ENCODE peak calls at places on chromosomes 1 and 21, in six cellular contexts. N is mammary epithelial cell, H is tibial nerve, I is psoas muscle, G is ovary, U is lower lobe of right lung. P is an unnamed sample. For H3K4me1, the result is how much of the 10 kb centered on the place peaks cover.

GRCh38 chr1:8816831-8817412 is 518 bp downstream of the RERE start:
- DNase-seq in N (peak), H (no peak), I (peak), G (peak), U (peak), P (peak)

GRCh38 chr1:6348511-6349191 is 44.9 kb downstream of the ACOT7 start:
- DNase-seq in N (peak), H (no peak), I (peak), G (no peak), U (no peak), P (peak)

GRCh38 chr1:207032528-207033017 is at the start of gene C1orf116:
- DNase-seq in N (peak), H (no peak), I (no peak), G (no peak), U (peak), P (peak)

GRCh38 chr1:9086060-9086459 is 16.6 kb upstream of the SLC2A5 start:
- DNase-seq in N (no peak), H (no peak), I (no peak), G (peak), U (no peak), P (no peak)

GRCh38 chr21:15362458-15362857 is 297.7 kb upstream of the NRIP1 start:
- DNase-seq in N (no peak), H (no peak), I (no peak), G (no peak), U (no peak), P (no peak)

GRCh38 chr1:218211241-218211640 is 73.9 kb upstream of the RRP15 start:
- DNase-seq in N (peak), H (no peak), I (no peak), G (no peak), U (no peak), P (no peak)

GRCh38 chr1:145708063-145708462 is 895 bp upstream of the PDZK1 start:
- DNase-seq in N (peak), H (no peak), I (no peak), G (no peak), U (no peak), P (peak)

GRCh38 chr1:47650205-47650604 is 212.4 kb downstream of the FOXD2 start:
- DNase-seq in N (peak), H (no peak), I (no peak), G (no peak), U (peak), P (no peak)

GRCh38 chr1:171611306-171611705 is 10.7 kb upstream of the MYOCOS start:
- DNase-seq in N (peak), H (no peak), I (no peak), G (no peak), U (no peak), P (no peak)

GRCh38 chr1:165896277-165896676 is 68.9 kb downstream of the UCK2 start:
- DNase-seq in N (peak), H (no peak), I (peak), G (no peak), U (no peak), P (no peak)

GRCh38 chr1:169886931-169887330 is 6.8 kb downstream of the SCYL3 start:
- DNase-seq in N (no peak), H (no peak), I (no peak), G (no peak), U (no peak), P (no peak)

GRCh38 chr1:182670032-182670431 is 14.4 kb downstream of the RGS8 start:
- DNase-seq in N (no peak), H (no peak), I (no peak), G (no peak), U (no peak), P (no peak)

GRCh38 chr1:204826970-204827369 is 43.7 kb upstream of the NFASC start:
- DNase-seq in N (no peak), H (no peak), I (no peak), G (no peak), U (no peak), P (peak)

GRCh38 chr21:42767561-42767835 is 111.8 kb downstream of the WDR4 start:
- DNase-seq in N (no peak), H (no peak), I (no peak), G (no peak), U (peak), P (no peak)

GRCh38 chr1:63662056-63662836 is 69.0 kb downstream of the PGM1 start:
- DNase-seq in N (peak), H (no peak), I (peak), G (no peak), U (no peak), P (no peak)

GRCh38 chr1:115266729-115267421 is 71.2 kb downstream of the NGF start:
- DNase-seq in N (peak), H (no peak), I (no peak), G (no peak), U (no peak), P (no peak)

GRCh38 chr1:41486053-41486891 is 1.8 kb upstream of the EDN2 start:
- DNase-seq in N (no peak), H (no peak), I (peak), G (no peak), U (peak), P (peak)

GRCh38 chr1:175433586-175434267 is 241.2 kb upstream of the KIAA0040 start:
- DNase-seq in N (no peak), H (no peak), I (no peak), G (no peak), U (no peak), P (no peak)

GRCh38 chr1:231606712-231607111 is 19.9 kb upstream of the DISC1 start:
- DNase-seq in N (peak), H (no peak), I (no peak), G (no peak), U (no peak), P (no peak)

GRCh38 chr1:226135059-226135651 is 51.4 kb downstream of the ACBD3 start:
- DNase-seq in N (no peak), H (no peak), I (no peak), G (no peak), U (peak), P (no peak)

GRCh38 chr21:45514311-45515021 is 27.8 kb downstream of the SLC19A1 start:
- DNase-seq in N (no peak), H (no peak), I (peak), G (peak), U (peak), P (no peak)

GRCh38 chr1:201535046-201535777 is 3.7 kb upstream of the NAV1 start:
- DNase-seq in N (peak), H (no peak), I (no peak), G (no peak), U (no peak), P (no peak)

GRCh38 chr1:53328490-53329182 is 766 bp upstream of the LRP8 start:
- DNase-seq in N (no peak), H (no peak), I (peak), G (no peak), U (peak), P (peak)

GRCh38 chr21:42857216-42857615 is 22.1 kb downstream of the WDR4 start:
- DNase-seq in N (no peak), H (no peak), I (no peak), G (no peak), U (no peak), P (no peak)

GRCh38 chr1:239126881-239127280 is 259.5 kb upstream of the CHRM3 start:
- DNase-seq in N (no peak), H (no peak), I (no peak), G (no peak), U (no peak), P (no peak)

GRCh38 chr1:84286071-84286470 is 15.4 kb upstream of the SAMD13 start:
- DNase-seq in N (peak), H (no peak), I (no peak), G (no peak), U (no peak), P (no peak)

GRCh38 chr1:236398538-236398937 is 4.5 kb downstream of the EDARADD start:
- DNase-seq in N (no peak), H (no peak), I (no peak), G (no peak), U (no peak), P (no peak)

GRCh38 chr1:242147096-242147976 is 148.4 kb upstream of the MAP1LC3C start:
- DNase-seq in N (peak), H (no peak), I (no peak), G (no peak), U (no peak), P (peak)

GRCh38 chr1:84345220-84345619 is 43.7 kb downstream of the SAMD13 start:
- DNase-seq in N (no peak), H (no peak), I (no peak), G (no peak), U (no peak), P (no peak)

GRCh38 chr1:199176713-199177112 is 537.9 kb downstream of the PTPRC start:
- DNase-seq in N (no peak), H (no peak), I (no peak), G (no peak), U (no peak), P (no peak)

GRCh38 chr1:111476761-111477309 is 3.1 kb downstream of the C1orf162 start:
- DNase-seq in N (no peak), H (no peak), I (no peak), G (no peak), U (no peak), P (no peak)

GRCh38 chr1:981491-981954 is 370 bp downstream of the PERM1 start:
- DNase-seq in N (no peak), H (no peak), I (peak), G (no peak), U (no peak), P (no peak)

DNA sequence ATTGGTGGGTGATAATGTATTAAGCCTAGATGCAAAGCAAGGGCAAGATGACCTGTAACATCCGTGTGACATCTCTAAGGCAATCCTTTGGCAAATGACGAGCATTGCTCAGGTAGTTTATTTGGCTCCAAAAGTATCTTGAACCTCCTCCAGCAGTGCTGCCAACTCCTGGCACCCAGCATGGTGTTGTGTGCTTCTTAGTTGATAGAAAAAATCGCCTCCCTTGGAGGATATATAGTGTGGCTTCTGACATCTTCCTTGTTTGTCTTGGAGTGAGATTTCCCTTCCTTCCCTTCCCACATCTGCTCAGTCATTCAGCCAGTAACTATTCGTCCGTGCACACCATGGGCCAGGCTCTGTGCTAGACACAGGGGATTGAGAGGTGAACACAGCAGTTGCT is 121.8 kb downstream of the TOMM20 start:
- DNase-seq in N (no peak), H (no peak), I (no peak), G (no peak), U (no peak), P (no peak)
- H3K4me1 ChIP-seq in N (under half), H (under half), I (under half), G (under half), U (under half), P (under half)

DNA sequence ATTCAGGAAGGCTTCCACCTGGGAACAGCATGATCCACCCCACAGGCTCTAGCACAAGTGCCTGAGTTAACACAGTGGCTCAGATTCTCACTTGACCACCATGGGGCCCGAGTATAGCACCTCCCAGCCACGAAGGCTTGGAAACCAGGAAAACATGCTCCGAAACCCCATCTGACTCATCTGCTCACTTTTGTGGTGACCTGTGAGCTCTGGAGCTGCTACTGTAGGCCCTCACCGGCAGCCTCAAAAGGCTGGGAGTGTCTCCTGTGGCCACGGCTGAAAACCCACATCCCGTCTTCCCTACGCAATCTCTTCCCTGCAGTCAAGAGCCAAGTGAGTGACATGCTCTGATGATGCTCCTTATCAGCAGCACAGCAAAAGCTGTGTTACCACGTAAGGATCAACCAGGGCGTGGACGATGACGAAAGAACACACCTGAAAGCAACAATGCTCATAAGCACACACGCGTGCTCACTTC is 81.4 kb downstream of the TGFBR3 start:
- DNase-seq in N (peak), H (no peak), I (no peak), G (no peak), U (no peak), P (no peak)
- H3K4me1 ChIP-seq in N (under half), H (half or more), I (under half), G (under half), U (half or more), P (under half)

GRCh38 chr1:43776043-43776761 is 68.9 kb downstream of the ST3GAL3 start:
- DNase-seq in N (peak), H (no peak), I (no peak), G (no peak), U (no peak), P (no peak)

GRCh38 chr1:43783096-43783670 is 75.8 kb downstream of the ST3GAL3 start:
- DNase-seq in N (no peak), H (no peak), I (no peak), G (no peak), U (no peak), P (no peak)

GRCh38 chr1:43779805-43780403 is 72.6 kb downstream of the ST3GAL3 start:
- DNase-seq in N (no peak), H (no peak), I (no peak), G (no peak), U (no peak), P (no peak)

GRCh38 chr1:43781574-43781973 is 74.2 kb downstream of the ST3GAL3 start:
- DNase-seq in N (no peak), H (no peak), I (no peak), G (no peak), U (no peak), P (no peak)

GRCh38 chr1:43779266-43779665 is 71.9 kb downstream of the ST3GAL3 start:
- DNase-seq in N (no peak), H (no peak), I (no peak), G (no peak), U (no peak), P (no peak)
- H3K4me1 ChIP-seq in N (under half), H (under half), I (under half), G (under half), U (under half), P (under half)

DNA sequence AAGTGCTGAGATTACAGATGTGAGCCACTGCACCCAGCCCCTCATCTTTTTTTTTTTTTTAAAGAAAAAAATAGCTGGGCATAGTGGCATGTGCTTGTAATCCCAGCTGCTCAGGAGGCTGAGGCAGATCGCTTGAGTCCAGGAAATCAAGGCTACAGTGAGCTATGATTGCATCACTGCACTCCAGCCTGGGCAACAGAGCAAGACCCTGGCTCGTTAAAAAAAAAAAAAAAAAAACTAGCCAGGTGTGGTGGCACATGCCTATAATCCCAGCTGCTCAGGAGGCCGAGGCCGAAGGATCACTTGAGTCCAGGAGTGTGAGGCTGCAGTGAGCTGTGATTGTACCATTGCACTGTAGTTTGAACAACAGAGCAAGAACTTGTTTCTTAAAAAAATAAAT is 13.8 kb downstream of the SZRD1 start:
- DNase-seq in N (no peak), H (no peak), I (no peak), G (no peak), U (no peak), P (no peak)
- H3K4me1 ChIP-seq in N (under half), H (under half), I (half or more), G (under half), U (under half), P (under half)

GRCh38 chr1:161018631-161018930 is 2.4 kb downstream of the F11R start:
- DNase-seq in N (no peak), H (no peak), I (no peak), G (no peak), U (no peak), P (no peak)

GRCh38 chr1:161021959-161022332 is 994 bp upstream of the F11R start:
- DNase-seq in N (peak), H (no peak), I (no peak), G (no peak), U (no peak), P (no peak)

GRCh38 chr1:161019767-161020572 is 982 bp downstream of the F11R start:
- DNase-seq in N (peak), H (no peak), I (no peak), G (no peak), U (no peak), P (peak)

GRCh38 chr1:161021168-161021958 is 411 bp upstream of the F11R start:
- DNase-seq in N (peak), H (no peak), I (peak), G (peak), U (peak), P (peak)

GRCh38 chr1:161020573-161021167 is at the start of gene F11R:
- DNase-seq in N (peak), H (no peak), I (peak), G (peak), U (peak), P (peak)
- H3K4me1 ChIP-seq in N (under half), H (under half), I (under half), G (under half), U (under half), P (under half)

DNA sequence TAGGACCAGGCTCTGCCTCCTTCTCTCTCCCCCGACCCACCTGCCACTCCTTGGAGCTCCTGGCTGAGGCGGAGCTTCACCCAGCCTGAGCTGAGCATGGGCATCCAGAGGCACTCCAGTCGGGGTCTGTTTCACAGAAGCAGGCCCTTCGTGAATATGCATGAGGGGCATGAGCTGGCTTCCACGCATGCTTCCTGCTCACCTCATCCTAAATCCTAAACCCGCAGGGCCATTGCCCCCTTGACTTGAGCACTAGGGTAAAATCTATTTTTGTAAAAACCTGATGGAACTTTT is 24.0 kb downstream of the CAPZB start:
- DNase-seq in N (no peak), H (no peak), I (no peak), G (no peak), U (no peak), P (no peak)
- H3K4me1 ChIP-seq in N (under half), H (half or more), I (half or more), G (under half), U (half or more), P (half or more)

P was measured in neural progenitor cell.